ENCODE peak calls at places on chromosome 4, in four cellular contexts. Q is activated CD4-positive, alpha-beta T cell treated with anti-CD3 and anti-CD28 coated beads for 36 hours; Y is activated CD8-positive, alpha-beta memory T cell treated with anti-CD3 and anti-CD28 coated beads, Interleukin-2, amount 10 ng/mL, durations not matched to agents 7 days and 5 days; H is left cardiac atrium. N is an unnamed sample.

GRCh38 chr4:74671074-74671698 is 123.1 kb downstream of the BTC start:
- ATAC-seq in H (no peak), Y (no peak), Q (peak; percentile 57), N (peak; percentile 41)

GRCh38 chr4:168765726-168766125 is 244.3 kb downstream of the CBR4 start:
- ATAC-seq in Q (no peak), H (peak; percentile 54), Y (no peak), N (peak; percentile 93)

GRCh38 chr4:6204871-6205583 is 4.7 kb upstream of the JAKMIP1 start:
- ATAC-seq in Q (no peak), H (no peak), Y (no peak), N (no peak)

GRCh38 chr4:185276036-185276435 is 66.6 kb downstream of the SNX25 start:
- ATAC-seq in H (no peak), Q (no peak), Y (no peak), N (no peak)

GRCh38 chr4:76546282-76547166 is 111.5 kb downstream of the SHROOM3 start:
- ATAC-seq in Y (no peak), Q (no peak), H (peak; percentile 68), N (peak; percentile 89)

GRCh38 chr4:948101-948935 is 16.1 kb downstream of the TMEM175 start:
- ATAC-seq in Y (no peak), Q (no peak), H (no peak), N (no peak)

GRCh38 chr4:48556268-48556667 is 66.2 kb downstream of the ZAR1 start:
- ATAC-seq in Q (no peak), H (no peak), Y (no peak), N (no peak)

GRCh38 chr4:104859601-104860000 is 287.1 kb upstream of the TET2 start:
- ATAC-seq in Q (no peak), H (peak; percentile 61), Y (no peak), N (no peak)

GRCh38 chr4:96092151-96092705 is 252.3 kb downstream of the PDHA2 start:
- ATAC-seq in H (no peak), Q (no peak), Y (no peak), N (no peak)

GRCh38 chr4:172850838-172851237 is 317.8 kb upstream of the GALNT7 start:
- ATAC-seq in Q (no peak), H (no peak), Y (no peak), N (no peak)

GRCh38 chr4:60724623-60725022 is 475.5 kb upstream of the ADGRL3 start:
- ATAC-seq in H (peak; percentile 53), Q (no peak), Y (no peak), N (no peak)

GRCh38 chr4:185774815-185775684 is 36.9 kb downstream of the SORBS2 start:
- ATAC-seq in Q (no peak), H (peak; percentile 55), Y (no peak), N (no peak)

GRCh38 chr4:173205656-173206055 is 37.0 kb downstream of the GALNT7 start:
- ATAC-seq in Y (no peak), H (no peak), Q (no peak), N (peak; percentile 17)

GRCh38 chr4:99394913-99395312 is 40.2 kb downstream of the ADH7 start:
- ATAC-seq in H (peak; percentile 41), Q (no peak), Y (no peak), N (no peak)

GRCh38 chr4:3514806-3515421 is 17.3 kb downstream of the LRPAP1 start:
- ATAC-seq in Y (no peak), Q (no peak), H (peak; percentile 35), N (no peak)

GRCh38 chr4:183610033-183610432 is 49.0 kb downstream of the RWDD4 start:
- ATAC-seq in H (peak; percentile 38), Q (no peak), Y (no peak), N (no peak)

GRCh38 chr4:76696109-76696508 is 201.8 kb downstream of the SOWAHB start:
- ATAC-seq in Q (no peak), H (no peak), Y (no peak), N (no peak)

GRCh38 chr4:92182006-92182735 is 121.6 kb upstream of the GRID2 start:
- ATAC-seq in Q (no peak), H (no peak), Y (no peak), N (no peak)

GRCh38 chr4:2811830-2812599 is 19.1 kb downstream of the SH3BP2 start:
- ATAC-seq in Q (peak; percentile 83), H (peak; percentile 81), Y (peak; percentile 72), N (peak; percentile 44)

GRCh38 chr4:27005512-27006246 is 145.0 kb downstream of the STIM2 start:
- ATAC-seq in Q (no peak), Y (no peak), H (no peak), N (no peak)

GRCh38 chr4:68271851-68272756 is 26.6 kb upstream of the TMPRSS11B start:
- ATAC-seq in Q (peak; percentile 69), H (no peak), Y (peak; percentile 53), N (peak; percentile 77)

GRCh38 chr4:7698586-7698985 is 241.1 kb downstream of the AFAP1 start:
- ATAC-seq in Q (no peak), Y (no peak), H (no peak), N (no peak)

GRCh38 chr4:3184725-3185124 is 64.2 kb upstream of the MSANTD1 start:
- ATAC-seq in H (no peak), Q (no peak), Y (no peak), N (no peak)

GRCh38 chr4:40990899-40991265 is 223.5 kb downstream of the APBB2 start:
- ATAC-seq in Y (no peak), Q (no peak), H (no peak), N (no peak)

N was measured in esophagus mucosa.